ENCODE peak calls at places on chromosomes 16 and 17, in seven cellular contexts. C is A549; B is right cardiac atrium; I is pancreas; Z is Panc1; V is stimulated activated naive B cell treated with anti-CD40 and anti-IgM and Interleukin-4, amounts not matched to agents 10 μg/mL and 1 μg/mL and 100 μg/mL, for 72 hours; J is RWPE2. X is an unnamed sample.

GRCh38 chr16:88936008-88936912 is 40.7 kb downstream of the CBFA2T3 start:
- ATAC-seq in C (no peak), B (no peak), I (peak), Z (no peak), V (peak), J (peak), X (peak)

GRCh38 chr16:69465083-69465721 is 40.8 kb downstream of the CYB5B start:
- ATAC-seq in C (peak), B (no peak), I (peak), Z (peak), V (no peak), J (peak), X (peak)

GRCh38 chr17:69466905-69467630 is 52.6 kb downstream of the MAP2K6 start:
- ATAC-seq in C (peak), B (peak), I (peak), Z (no peak), V (no peak), J (peak), X (no peak)

GRCh38 chr17:65595071-65595655 is 33.7 kb upstream of the AXIN2 start:
- ATAC-seq in C (peak), B (peak), I (no peak), Z (no peak), V (no peak), J (no peak), X (no peak)

GRCh38 chr16:303760-304505 is 21.0 kb downstream of the PDIA2 start:
- ATAC-seq in C (peak), B (no peak), I (no peak), Z (peak), V (peak), J (no peak), X (no peak)

GRCh38 chr16:75379911-75380847 is 53.1 kb downstream of the CFDP1 start:
- ATAC-seq in C (no peak), B (peak), I (peak), Z (no peak), V (peak), J (no peak), X (peak)

GRCh38 chr17:58338907-58339774 is 10.5 kb upstream of the TSPOAP1 start:
- ATAC-seq in C (no peak), B (peak), I (peak), Z (no peak), V (peak), J (peak), X (peak)

GRCh38 chr16:57701759-57702371 is 7.3 kb downstream of the DRC7 start:
- ATAC-seq in C (no peak), B (peak), I (no peak), Z (no peak), V (no peak), J (no peak), X (no peak)

GRCh38 chr17:57108656-57109392 is 23.8 kb downstream of the AKAP1 start:
- ATAC-seq in C (no peak), B (peak), I (no peak), Z (no peak), V (no peak), J (no peak), X (no peak)

GRCh38 chr17:76122411-76123126 is 18.5 kb downstream of the FOXJ1 start:
- ATAC-seq in C (no peak), B (no peak), I (no peak), Z (no peak), V (no peak), J (no peak), X (no peak)

GRCh38 chr17:65633988-65634387 is 72.5 kb upstream of the AXIN2 start:
- ATAC-seq in C (no peak), B (no peak), I (peak), Z (no peak), V (no peak), J (no peak), X (no peak)

GRCh38 chr16:29182501-29182900 is 197.6 kb downstream of the LAT start:
- ATAC-seq in C (no peak), B (peak), I (no peak), Z (no peak), V (no peak), J (no peak), X (no peak)

GRCh38 chr17:61461967-61462733 is 9.9 kb downstream of the TBX4 start:
- ATAC-seq in C (no peak), B (no peak), I (peak), Z (no peak), V (no peak), J (peak), X (no peak)

GRCh38 chr17:47717261-47717697 is 15.8 kb upstream of the TBX21 start:
- ATAC-seq in C (peak), B (no peak), I (peak), Z (no peak), V (peak), J (no peak), X (peak)

GRCh38 chr17:15893333-15894024 is 51.5 kb upstream of the ADORA2B start:
- ATAC-seq in C (peak), B (no peak), I (peak), Z (no peak), V (no peak), J (no peak), X (no peak)

GRCh38 chr17:58391302-58391984 is 25.9 kb downstream of the RNF43 start:
- ATAC-seq in C (peak), B (no peak), I (peak), Z (peak), V (no peak), J (peak), X (no peak)

GRCh38 chr17:13601317-13601775 is 383 bp downstream of the HS3ST3A1 start:
- ATAC-seq in C (no peak), B (peak), I (peak), Z (no peak), V (peak), J (peak), X (no peak)

GRCh38 chr16:3004781-3005284 is 7.9 kb upstream of the CLDN9 start:
- ATAC-seq in C (peak), B (no peak), I (peak), Z (peak), V (no peak), J (no peak), X (no peak)